ENCODE peak calls at places on chromosomes 12 and 14, in five cellular contexts. O, B, G, J and H are unnamed samples. For H3K4me1, the result is how much of the 10 kb centered on the place peaks cover.

GRCh38 chr14:55191881-55192616 is 664 bp upstream of the DLGAP5 start:
- DNase-seq in G (no peak), J (peak), O (peak), B (no peak), H (no peak)

GRCh38 chr14:50719911-50720759 is 52.0 kb upstream of the SAV1 start:
- DNase-seq in G (no peak), B (no peak), O (no peak), J (peak), H (no peak)

GRCh38 chr12:130827432-130827831 is 11.6 kb downstream of the STX2 start:
- DNase-seq in J (peak), G (no peak), O (no peak), B (no peak), H (no peak)

GRCh38 chr12:32229971-32230606 is 123.4 kb downstream of the BICD1 start:
- DNase-seq in O (no peak), G (no peak), J (no peak), B (no peak), H (no peak)

GRCh38 chr12:115598827-115599226 is 678.7 kb downstream of the MED13L start:
- DNase-seq in B (peak), G (peak), J (peak), O (no peak), H (no peak)

GRCh38 chr12:40175045-40175444 is 49.8 kb upstream of the LRRK2 start:
- DNase-seq in O (no peak), J (no peak), G (no peak), B (no peak), H (no peak)

GRCh38 chr12:98179151-98179550 is 336.2 kb upstream of the TMPO start:
- DNase-seq in B (no peak), J (no peak), O (no peak), G (no peak), H (no peak)

GRCh38 chr14:39229222-39229543 is 4.5 kb upstream of the MIA2 start:
- DNase-seq in B (no peak), J (peak), G (no peak), O (no peak), H (no peak)

GRCh38 chr12:84704851-84705250 is 207.7 kb downstream of the SLC6A15 start:
- DNase-seq in G (no peak), B (no peak), O (no peak), J (no peak), H (no peak)

GRCh38 chr12:82174936-82175335 is 183.3 kb downstream of the CCDC59 start:
- DNase-seq in O (no peak), J (no peak), G (no peak), B (no peak), H (no peak)

GRCh38 chr12:105214141-105214540 is 21.8 kb downstream of the APPL2 start:
- DNase-seq in G (peak), J (peak), O (peak), B (peak), H (no peak)

GRCh38 chr12:103801709-103802585 is 39.1 kb downstream of the NT5DC3 start:
- DNase-seq in O (no peak), J (peak), G (peak), B (no peak), H (no peak)

GRCh38 chr14:22289570-22289969 is 299.5 kb downstream of the DAD1 start:
- DNase-seq in G (no peak), J (no peak), O (no peak), B (no peak), H (no peak)

GRCh38 chr14:103436533-103436932 is 51.3 kb downstream of the MARK3 start:
- DNase-seq in J (peak), B (no peak), O (no peak), G (peak), H (no peak)

GRCh38 chr14:98173291-98173690 is 1098.7 kb downstream of the BCL11B start:
- DNase-seq in G (no peak), J (no peak), B (no peak), O (no peak), H (no peak)

GRCh38 chr12:47007048-47007447 is 72.4 kb upstream of the PCED1B start:
- DNase-seq in B (no peak), G (no peak), J (no peak), O (no peak), H (no peak)

GRCh38 chr14:74238974-74239847 is at the start of gene VSX2:
- DNase-seq in G (no peak), J (no peak), O (peak), B (no peak), H (no peak)

GRCh38 chr12:19130224-19131019 is 889 bp downstream of the PLEKHA5 start:
- DNase-seq in B (peak), J (peak), O (peak), G (peak), H (no peak)

GRCh38 chr12:106766393-106766826 is 8.1 kb upstream of the RIC8B start:
- DNase-seq in J (peak), B (no peak), O (peak), G (peak), H (peak)

GRCh38 chr14:22598896-22599244 is 770 bp downstream of the ABHD4 start:
- DNase-seq in G (peak), O (peak), J (peak), B (peak), H (peak)

GRCh38 chr14:64202731-64203130 is 91.4 kb downstream of the ESR2 start:
- DNase-seq in G (no peak), B (no peak), J (no peak), O (no peak), H (no peak)

GRCh38 chr12:38905480-38906351 is at the start of gene CPNE8:
- DNase-seq in G (peak), J (peak), B (peak), O (peak), H (peak)

GRCh38 chr12:33000016-33000415 is 103.4 kb upstream of the PKP2 start:
- DNase-seq in O (no peak), B (no peak), J (no peak), G (no peak), H (no peak)

GRCh38 chr14:69547701-69548348 is 26.8 kb downstream of the CCDC177 start:
- DNase-seq in B (no peak), O (peak), J (peak), G (peak), H (no peak)

GRCh38 chr14:74702293-74702692 is 10.6 kb downstream of the AREL1 start:
- DNase-seq in J (no peak), G (no peak), B (no peak), O (no peak), H (no peak)

GRCh38 chr12:1616233-1617066 is 12.6 kb upstream of the WNT5B start:
- DNase-seq in B (peak), O (no peak), G (no peak), J (no peak), H (no peak)

GRCh38 chr12:34396861-34397590 is 374.7 kb downstream of the ALG10 start:
- DNase-seq in B (peak), O (peak), G (no peak), J (no peak), H (peak)

GRCh38 chr14:76293923-76294322 is 82.0 kb upstream of the ESRRB start:
- DNase-seq in J (no peak), G (no peak), O (no peak), B (no peak), H (no peak)

GRCh38 chr12:38689704-38690103 is 215.7 kb downstream of the CPNE8 start:
- DNase-seq in B (no peak), J (peak), G (peak), O (peak), H (no peak)

GRCh38 chr12:20883288-20883687 is 72.8 kb downstream of the SLCO1B3 start:
- DNase-seq in J (no peak), G (peak), B (peak), O (no peak), H (no peak)

GRCh38 chr12:47082963-47083621 is 3.3 kb upstream of the AMIGO2 start:
- DNase-seq in J (peak), O (peak), B (no peak), G (peak), H (no peak)

GRCh38 chr12:50627491-50627890 is 122.7 kb downstream of the DIP2B start:
- DNase-seq in J (no peak), G (no peak), B (no peak), O (peak), H (no peak)

GRCh38 chr12:122079038-122079531 is 529 bp downstream of the MLXIP start:
- DNase-seq in G (no peak), J (peak), O (peak), B (no peak), H (no peak)

GRCh38 chr12:15276088-15276698 is 46.1 kb upstream of the PTPRO start:
- DNase-seq in G (peak), J (peak), B (peak), O (no peak), H (no peak)

GRCh38 chr12:13247596-13247995 is 51.1 kb downstream of the EMP1 start:
- DNase-seq in O (no peak), G (no peak), B (no peak), J (no peak), H (no peak)

GRCh38 chr12:130709151-130710000 is 6.7 kb downstream of the RIMBP2 start:
- DNase-seq in B (no peak), G (no peak), O (peak), J (no peak), H (no peak)

GRCh38 chr12:88571543-88571942 is 8.7 kb downstream of the KITLG start:
- DNase-seq in G (no peak), B (no peak), J (peak), O (no peak), H (no peak)

GRCh38 chr12:88570103-88570502 is 10.2 kb downstream of the KITLG start:
- DNase-seq in G (peak), J (peak), B (no peak), O (no peak), H (no peak)

GRCh38 chr12:88562151-88562550 is 18.1 kb downstream of the KITLG start:
- DNase-seq in B (no peak), O (no peak), J (no peak), G (no peak), H (no peak)

GRCh38 chr12:88562846-88563582 is 17.3 kb downstream of the KITLG start:
- DNase-seq in O (peak), G (peak), B (no peak), J (peak), H (no peak)

GRCh38 chr12:88566430-88566829 is 13.8 kb downstream of the KITLG start:
- DNase-seq in O (no peak), J (no peak), B (no peak), G (peak), H (no peak)
- H3K27ac ChIP-seq in O (peak), J (no peak), B (no peak), G (no peak), H (no peak)

GRCh38 chr14:104572668-104573067 is 6.9 kb upstream of the C14orf180 start:
- DNase-seq in B (no peak), O (no peak), J (no peak), G (no peak), H (no peak)
- H3K4me1 ChIP-seq in B (under half), O (under half), J (under half), G (half or more), H (under half)

DNA sequence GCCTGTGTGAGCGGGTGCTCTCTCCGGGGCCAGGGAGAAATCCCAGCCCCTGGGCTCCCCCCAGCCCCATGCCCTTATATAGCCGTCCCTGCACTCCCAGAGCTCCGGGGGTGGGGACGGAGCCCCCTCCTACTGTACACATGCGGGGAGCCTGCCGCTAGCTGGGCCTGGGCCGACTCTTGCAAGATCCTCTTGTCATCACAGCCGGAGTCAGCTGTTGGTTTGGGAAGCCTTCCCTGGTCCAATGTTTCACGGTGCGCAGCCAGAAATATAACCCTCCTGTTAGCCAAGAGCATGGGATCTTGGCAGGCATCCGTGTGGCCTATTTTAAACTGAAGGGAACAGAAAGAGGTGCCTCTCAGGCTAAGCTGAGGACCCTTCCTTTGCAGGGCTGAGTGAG is 175.2 kb downstream of the TSPAN9 start:
- DNase-seq in J (peak), G (peak), B (peak), O (no peak), H (peak)
- H3K27ac ChIP-seq in J (no peak), G (peak), B (peak), O (no peak), H (peak)

GRCh38 chr12:65953621-65954020 is 129.3 kb downstream of the HMGA2 start:
- DNase-seq in B (no peak), G (peak), J (peak), O (no peak), H (no peak)

GRCh38 chr12:65958456-65958855 is 134.2 kb downstream of the HMGA2 start:
- DNase-seq in B (no peak), O (no peak), J (peak), G (no peak), H (no peak)

GRCh38 chr12:65956056-65956738 is 131.9 kb downstream of the HMGA2 start:
- DNase-seq in J (peak), O (no peak), G (no peak), B (no peak), H (no peak)

GRCh38 chr12:65952737-65953209 is 128.5 kb downstream of the HMGA2 start:
- DNase-seq in O (peak), B (no peak), G (no peak), J (peak), H (no peak)

GRCh38 chr12:65955418-65955817 is 131.1 kb downstream of the HMGA2 start:
- DNase-seq in G (no peak), B (no peak), O (no peak), J (no peak), H (no peak)
- H3K4me1 ChIP-seq in G (under half), B (under half), O (half or more), J (half or more), H (under half)